ENCODE peak calls at places on chromosomes 2 and 18, in ten cellular contexts. One of them, this sample, is unnamed.

GRCh38 chr2:235383272-235383843 is 110.5 kb upstream of the AGAP1 start:
- DNase-seq in thoracic aorta: no peak
- DNase-seq in pancreas: no peak
- DNase-seq in lower lobe of right lung: no peak
- DNase-seq in heart left ventricle: no peak
- DNase-seq in GM06990: no peak
- DNase-seq in MCF 10A: no peak
- DNase-seq in ovary: no peak
- DNase-seq in OCI-LY7: no peak
- DNase-seq in tibial nerve: no peak
- DNase-seq in this sample: no peak

GRCh38 chr2:1605659-1606400 is 138.5 kb downstream of the PXDN start:
- DNase-seq in tibial nerve: no peak
- DNase-seq in ovary: no peak
- DNase-seq in lower lobe of right lung: no peak
- DNase-seq in thoracic aorta: no peak
- DNase-seq in GM06990: no peak
- DNase-seq in pancreas: no peak
- DNase-seq in heart left ventricle: peak
- DNase-seq in OCI-LY7: no peak
- DNase-seq in MCF 10A: no peak
- DNase-seq in this sample: peak

GRCh38 chr18:23274638-23275482 is 139.6 kb downstream of the CABLES1 start:
- DNase-seq in ovary: no peak
- DNase-seq in OCI-LY7: no peak
- DNase-seq in thoracic aorta: no peak
- DNase-seq in GM06990: no peak
- DNase-seq in tibial nerve: no peak
- DNase-seq in heart left ventricle: no peak
- DNase-seq in pancreas: no peak
- DNase-seq in lower lobe of right lung: no peak
- DNase-seq in MCF 10A: no peak
- DNase-seq in this sample: no peak

GRCh38 chr18:51857989-51858388 is 482.0 kb upstream of the DCC start:
- DNase-seq in MCF 10A: no peak
- DNase-seq in tibial nerve: no peak
- DNase-seq in heart left ventricle: no peak
- DNase-seq in thoracic aorta: no peak
- DNase-seq in ovary: no peak
- DNase-seq in pancreas: no peak
- DNase-seq in lower lobe of right lung: no peak
- DNase-seq in GM06990: no peak
- DNase-seq in OCI-LY7: no peak
- DNase-seq in this sample: no peak

GRCh38 chr2:177830881-177831386 is 241.6 kb downstream of the PDE11A start:
- DNase-seq in thoracic aorta: no peak
- DNase-seq in lower lobe of right lung: no peak
- DNase-seq in heart left ventricle: no peak
- DNase-seq in tibial nerve: no peak
- DNase-seq in GM06990: no peak
- DNase-seq in ovary: no peak
- DNase-seq in OCI-LY7: no peak
- DNase-seq in MCF 10A: no peak
- DNase-seq in pancreas: no peak
- DNase-seq in this sample: no peak

GRCh38 chr18:45998244-45998643 is 31.1 kb upstream of the EPG5 start:
- DNase-seq in ovary: no peak
- DNase-seq in MCF 10A: no peak
- DNase-seq in OCI-LY7: no peak
- DNase-seq in tibial nerve: no peak
- DNase-seq in heart left ventricle: no peak
- DNase-seq in lower lobe of right lung: no peak
- DNase-seq in pancreas: no peak
- DNase-seq in GM06990: no peak
- DNase-seq in thoracic aorta: no peak
- DNase-seq in this sample: no peak

GRCh38 chr2:128611421-128612320 is 293.0 kb upstream of the HS6ST1 start:
- DNase-seq in MCF 10A: no peak
- DNase-seq in GM06990: no peak
- DNase-seq in ovary: no peak
- DNase-seq in tibial nerve: no peak
- DNase-seq in thoracic aorta: no peak
- DNase-seq in lower lobe of right lung: peak
- DNase-seq in heart left ventricle: peak
- DNase-seq in OCI-LY7: no peak
- DNase-seq in pancreas: no peak
- DNase-seq in this sample: no peak

GRCh38 chr2:96414161-96414713 is 78.7 kb downstream of the NCAPH start:
- DNase-seq in OCI-LY7: no peak
- DNase-seq in lower lobe of right lung: no peak
- DNase-seq in ovary: no peak
- DNase-seq in GM06990: no peak
- DNase-seq in thoracic aorta: no peak
- DNase-seq in tibial nerve: no peak
- DNase-seq in pancreas: no peak
- DNase-seq in heart left ventricle: no peak
- DNase-seq in MCF 10A: no peak
- DNase-seq in this sample: no peak

GRCh38 chr2:226183550-226183949 is 616.1 kb downstream of the IRS1 start:
- DNase-seq in tibial nerve: no peak
- DNase-seq in OCI-LY7: no peak
- DNase-seq in MCF 10A: no peak
- DNase-seq in GM06990: no peak
- DNase-seq in lower lobe of right lung: no peak
- DNase-seq in ovary: no peak
- DNase-seq in heart left ventricle: no peak
- DNase-seq in thoracic aorta: no peak
- DNase-seq in pancreas: no peak
- DNase-seq in this sample: no peak

GRCh38 chr2:239609162-239609561 is 208.3 kb upstream of the HDAC4 start:
- DNase-seq in heart left ventricle: peak
- DNase-seq in thoracic aorta: no peak
- DNase-seq in OCI-LY7: no peak
- DNase-seq in GM06990: no peak
- DNase-seq in pancreas: no peak
- DNase-seq in MCF 10A: no peak
- DNase-seq in tibial nerve: no peak
- DNase-seq in lower lobe of right lung: peak
- DNase-seq in ovary: no peak
- DNase-seq in this sample: no peak

GRCh38 chr2:120833127-120833675 is 97.5 kb downstream of the GLI2 start:
- DNase-seq in lower lobe of right lung: peak
- DNase-seq in pancreas: no peak
- DNase-seq in thoracic aorta: no peak
- DNase-seq in OCI-LY7: no peak
- DNase-seq in GM06990: no peak
- DNase-seq in MCF 10A: no peak
- DNase-seq in ovary: no peak
- DNase-seq in tibial nerve: no peak
- DNase-seq in heart left ventricle: peak
- DNase-seq in this sample: no peak

GRCh38 chr2:159146930-159147666 is 139.4 kb downstream of the WDSUB1 start:
- DNase-seq in lower lobe of right lung: no peak
- DNase-seq in OCI-LY7: no peak
- DNase-seq in tibial nerve: no peak
- DNase-seq in GM06990: no peak
- DNase-seq in ovary: no peak
- DNase-seq in thoracic aorta: no peak
- DNase-seq in MCF 10A: peak
- DNase-seq in pancreas: peak
- DNase-seq in heart left ventricle: peak
- DNase-seq in this sample: no peak

GRCh38 chr18:31267823-31268481 is 50.0 kb upstream of the DSG1 start:
- DNase-seq in lower lobe of right lung: no peak
- DNase-seq in MCF 10A: no peak
- DNase-seq in pancreas: no peak
- DNase-seq in OCI-LY7: no peak
- DNase-seq in GM06990: peak
- DNase-seq in tibial nerve: no peak
- DNase-seq in heart left ventricle: no peak
- DNase-seq in thoracic aorta: no peak
- DNase-seq in ovary: no peak
- DNase-seq in this sample: no peak

GRCh38 chr2:118936286-118936685 is 5.7 kb upstream of the MARCO start:
- DNase-seq in MCF 10A: no peak
- DNase-seq in tibial nerve: no peak
- DNase-seq in ovary: no peak
- DNase-seq in OCI-LY7: no peak
- DNase-seq in GM06990: no peak
- DNase-seq in pancreas: no peak
- DNase-seq in heart left ventricle: no peak
- DNase-seq in lower lobe of right lung: no peak
- DNase-seq in thoracic aorta: no peak
- DNase-seq in this sample: no peak

GRCh38 chr2:161981679-161982300 is 92.2 kb downstream of the DPP4 start:
- DNase-seq in GM06990: no peak
- DNase-seq in thoracic aorta: no peak
- DNase-seq in ovary: no peak
- DNase-seq in pancreas: no peak
- DNase-seq in OCI-LY7: no peak
- DNase-seq in tibial nerve: no peak
- DNase-seq in MCF 10A: no peak
- DNase-seq in heart left ventricle: no peak
- DNase-seq in lower lobe of right lung: no peak
- DNase-seq in this sample: no peak

DNA sequence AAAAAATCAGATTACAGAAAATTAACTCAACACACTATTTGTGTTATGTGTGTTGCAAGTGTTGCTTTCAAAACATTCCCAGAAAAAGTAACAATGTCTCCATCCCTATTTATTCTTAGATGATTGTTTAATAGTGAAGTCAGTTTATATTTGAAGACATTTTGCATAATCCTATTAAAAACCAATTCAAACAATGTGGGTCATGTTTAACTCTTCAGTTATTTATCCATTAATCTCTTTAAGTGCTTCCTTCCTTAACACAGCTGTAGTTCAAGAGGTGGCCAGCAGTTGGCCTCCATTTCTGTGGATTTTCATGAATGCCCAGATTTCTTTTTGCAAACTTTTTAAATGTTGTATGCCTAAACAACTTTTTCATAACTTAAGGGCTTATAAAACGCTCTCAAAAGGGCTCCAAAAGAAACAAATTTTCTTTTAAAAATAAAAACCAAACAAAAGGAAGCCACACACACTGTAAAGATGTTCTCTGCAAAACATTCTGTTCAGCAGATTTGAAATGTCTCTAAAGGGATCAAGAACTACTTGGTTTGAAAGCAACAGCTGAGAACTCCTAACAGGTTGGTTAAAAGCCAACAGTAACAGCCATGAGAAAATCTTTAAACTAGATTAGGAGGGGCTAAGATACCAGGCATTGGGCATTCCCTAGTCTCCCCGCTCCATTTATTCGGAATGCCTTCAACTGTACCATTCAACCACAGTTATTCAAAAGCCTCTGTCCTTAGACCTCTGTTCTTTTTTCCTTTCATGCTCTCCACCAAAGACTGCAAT is 71.5 kb downstream of the THADA start:
- DNase-seq in GM06990: no peak
- DNase-seq in MCF 10A: no peak
- DNase-seq in lower lobe of right lung: no peak
- DNase-seq in pancreas: no peak
- DNase-seq in thoracic aorta: no peak
- DNase-seq in heart left ventricle: no peak
- DNase-seq in tibial nerve: no peak
- DNase-seq in OCI-LY7: no peak
- DNase-seq in ovary: no peak
- DNase-seq in this sample: no peak
- TF ChIP-seq CTCF in GM06990: peak
- TF ChIP-seq CTCF in MCF 10A: no peak
- TF ChIP-seq CTCF in lower lobe of right lung: peak
- TF ChIP-seq CTCF in pancreas: no peak
- TF ChIP-seq CTCF in thoracic aorta: peak
- TF ChIP-seq CTCF in heart left ventricle: no peak
- TF ChIP-seq CTCF in tibial nerve: peak
- TF ChIP-seq CTCF in OCI-LY7: peak
- TF ChIP-seq CTCF in ovary: no peak
- TF ChIP-seq CTCF in this sample: peak

GRCh38 chr18:50057009-50057408 is 137.9 kb downstream of the MYO5B start:
- DNase-seq in tibial nerve: no peak
- DNase-seq in pancreas: no peak
- DNase-seq in ovary: no peak
- DNase-seq in GM06990: no peak
- DNase-seq in MCF 10A: no peak
- DNase-seq in heart left ventricle: no peak
- DNase-seq in OCI-LY7: no peak
- DNase-seq in thoracic aorta: no peak
- DNase-seq in lower lobe of right lung: no peak
- DNase-seq in this sample: no peak
- TF ChIP-seq CTCF in tibial nerve: no peak
- TF ChIP-seq CTCF in pancreas: no peak
- TF ChIP-seq CTCF in ovary: no peak
- TF ChIP-seq CTCF in GM06990: no peak
- TF ChIP-seq CTCF in MCF 10A: no peak
- TF ChIP-seq CTCF in heart left ventricle: no peak
- TF ChIP-seq CTCF in OCI-LY7: no peak
- TF ChIP-seq CTCF in thoracic aorta: no peak
- TF ChIP-seq CTCF in lower lobe of right lung: no peak
- TF ChIP-seq CTCF in this sample: no peak

DNA sequence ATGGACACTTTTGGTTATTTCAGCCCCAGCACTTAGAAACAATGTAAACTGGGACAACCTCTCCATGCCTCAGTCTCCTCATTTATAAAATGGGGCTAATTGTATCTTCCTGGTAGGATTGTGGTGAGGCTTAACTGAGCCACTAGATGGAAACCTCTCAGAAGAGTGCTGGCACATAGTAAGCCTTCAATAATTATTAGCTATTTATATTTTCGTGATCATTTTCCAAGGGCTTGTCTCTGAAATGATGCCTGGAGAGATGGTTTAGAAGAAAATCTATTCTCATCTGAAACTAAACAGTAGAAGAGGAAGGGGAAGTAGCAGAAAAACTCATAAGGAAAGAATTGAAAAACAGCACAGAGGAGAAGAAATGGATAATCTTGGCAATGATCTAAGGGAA is 6.8 kb downstream of the RAX start:
- DNase-seq in lower lobe of right lung: no peak
- DNase-seq in ovary: no peak
- DNase-seq in GM06990: no peak
- DNase-seq in pancreas: no peak
- DNase-seq in thoracic aorta: no peak
- DNase-seq in heart left ventricle: no peak
- DNase-seq in OCI-LY7: no peak
- DNase-seq in MCF 10A: no peak
- DNase-seq in tibial nerve: no peak
- DNase-seq in this sample: no peak
- TF ChIP-seq CTCF in lower lobe of right lung: no peak
- TF ChIP-seq CTCF in ovary: no peak
- TF ChIP-seq CTCF in GM06990: no peak
- TF ChIP-seq CTCF in pancreas: no peak
- TF ChIP-seq CTCF in thoracic aorta: no peak
- TF ChIP-seq CTCF in heart left ventricle: no peak
- TF ChIP-seq CTCF in OCI-LY7: no peak
- TF ChIP-seq CTCF in MCF 10A: no peak
- TF ChIP-seq CTCF in tibial nerve: no peak
- TF ChIP-seq CTCF in this sample: no peak

DNA sequence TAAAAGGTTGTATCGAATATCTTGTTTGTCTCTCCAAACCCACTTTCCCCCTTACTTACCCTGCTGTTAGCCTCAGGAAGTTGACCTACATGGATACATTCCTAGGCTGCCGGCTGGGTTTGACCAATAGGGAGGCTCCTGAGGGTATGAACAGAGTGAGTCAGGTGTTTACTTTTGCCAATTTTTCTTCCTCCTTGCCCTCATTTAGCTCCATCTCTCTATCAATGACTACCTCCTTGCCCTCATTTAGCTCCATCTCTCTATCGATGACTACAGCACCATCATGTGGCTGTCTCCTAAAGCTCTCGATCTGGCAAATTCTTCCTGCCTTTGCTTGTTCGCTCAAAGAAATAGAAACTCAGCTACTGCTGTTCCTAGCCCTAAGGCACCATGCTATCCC is 571.9 kb upstream of the CRIM1 start:
- DNase-seq in lower lobe of right lung: no peak
- DNase-seq in thoracic aorta: no peak
- DNase-seq in MCF 10A: peak
- DNase-seq in GM06990: no peak
- DNase-seq in tibial nerve: no peak
- DNase-seq in ovary: no peak
- DNase-seq in OCI-LY7: no peak
- DNase-seq in pancreas: peak
- DNase-seq in heart left ventricle: no peak
- DNase-seq in this sample: peak
- TF ChIP-seq CTCF in lower lobe of right lung: no peak
- TF ChIP-seq CTCF in thoracic aorta: no peak
- TF ChIP-seq CTCF in MCF 10A: no peak
- TF ChIP-seq CTCF in GM06990: no peak
- TF ChIP-seq CTCF in tibial nerve: no peak
- TF ChIP-seq CTCF in ovary: no peak
- TF ChIP-seq CTCF in OCI-LY7: no peak
- TF ChIP-seq CTCF in pancreas: no peak
- TF ChIP-seq CTCF in heart left ventricle: no peak
- TF ChIP-seq CTCF in this sample: no peak